ENCODE peak calls at places on chromosome 1, in four cellular contexts. O is HCT116, E is K562, T is GM12878. H is an unnamed sample.

GRCh38 chr1:51290489-51290847 is 39.9 kb downstream of the TTC39A start:
- DNase-seq in E (no peak), T (no peak), O (no peak), H (no peak)

GRCh38 chr1:241362350-241362749 is 5.3 kb upstream of the RGS7 start:
- DNase-seq in E (no peak), O (no peak), T (no peak), H (no peak)

GRCh38 chr1:30478799-30479198 is 244.6 kb downstream of the MATN1 start:
- DNase-seq in O (no peak), E (no peak), T (no peak), H (no peak)

GRCh38 chr1:211713231-211713630 is 37.8 kb upstream of the NEK2 start:
- DNase-seq in T (no peak), E (no peak), O (no peak), H (no peak)

GRCh38 chr1:63326473-63327380 is 4.4 kb downstream of the FOXD3 start:
- DNase-seq in T (no peak), E (no peak), O (no peak), H (peak)

GRCh38 chr1:220786337-220787068 is at the start of gene MTARC1:
- DNase-seq in O (no peak), E (no peak), T (no peak), H (peak)

GRCh38 chr1:162922196-162922595 is 61.2 kb upstream of the CCDC190 start:
- DNase-seq in E (no peak), O (no peak), T (no peak), H (no peak)

GRCh38 chr1:214660190-214660589 is 57.2 kb downstream of the CENPF start:
- DNase-seq in T (no peak), O (no peak), E (no peak), H (no peak)

GRCh38 chr1:1318131-1318652 is 6.3 kb downstream of the INTS11 start:
- DNase-seq in O (peak), E (no peak), T (no peak), H (no peak)

GRCh38 chr1:28507646-28508434 is 2.0 kb downstream of the RCC1 start:
- DNase-seq in O (no peak), T (no peak), E (no peak), H (no peak)

GRCh38 chr1:7707527-7707926 is 63.6 kb upstream of the VAMP3 start:
- DNase-seq in O (no peak), E (no peak), T (no peak), H (no peak)

GRCh38 chr1:183319051-183319450 is 99.1 kb downstream of the NMNAT2 start:
- DNase-seq in E (no peak), O (no peak), T (no peak), H (no peak)

GRCh38 chr1:9084883-9085282 is 15.4 kb upstream of the SLC2A5 start:
- DNase-seq in E (no peak), T (no peak), O (no peak), H (no peak)

GRCh38 chr1:12170263-12170671 is 3.5 kb downstream of the TNFRSF1B start:
- DNase-seq in O (no peak), T (no peak), E (no peak), H (no peak)

GRCh38 chr1:50917128-50917795 is 42.8 kb downstream of the FAF1 start:
- DNase-seq in O (no peak), E (no peak), T (peak), H (no peak)

GRCh38 chr1:51525295-51525694 is 6.2 kb upstream of the EPS15 start:
- DNase-seq in O (no peak), E (no peak), T (no peak), H (no peak)

GRCh38 chr1:98351506-98352038 is 309.9 kb upstream of the SNX7 start:
- DNase-seq in O (no peak), T (no peak), E (no peak), H (no peak)

GRCh38 chr1:46533179-46533864 is 18.1 kb downstream of the KNCN start:
- DNase-seq in T (no peak), O (no peak), E (no peak), H (peak)

GRCh38 chr1:185595835-185596667 is 138.1 kb upstream of the HMCN1 start:
- DNase-seq in T (peak), E (peak), O (peak), H (peak)

DNA sequence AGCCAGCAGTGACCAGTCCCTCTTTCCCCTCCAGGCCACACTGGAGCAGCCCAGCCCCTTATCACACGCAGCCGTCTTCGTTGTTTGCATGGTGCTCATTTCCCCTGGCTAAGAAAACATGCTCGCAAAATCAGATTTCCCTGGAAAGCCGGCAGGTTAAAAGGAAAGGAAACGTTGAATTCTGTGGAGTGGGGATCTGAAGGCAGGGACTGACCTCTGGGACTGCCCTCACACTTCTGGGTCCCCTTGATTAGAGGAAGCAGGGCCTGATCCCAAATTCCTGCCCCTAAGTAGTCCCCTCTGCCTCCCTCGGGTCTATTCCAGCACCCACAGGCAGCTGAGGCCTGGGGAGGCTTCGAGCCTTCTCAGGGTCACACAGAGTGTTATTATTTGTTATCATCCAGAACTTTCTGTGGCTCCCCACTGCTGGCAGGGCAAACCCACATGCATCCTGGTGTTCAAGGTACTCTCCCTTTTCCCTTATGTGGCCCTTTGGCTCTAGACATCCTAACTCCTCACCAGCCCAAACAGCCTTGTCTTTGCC is 125.2 kb upstream of the ZBTB40 start:
- DNase-seq in T (no peak), O (no peak), E (no peak), H (no peak)
- TF ChIP-seq ZBTB33 in T (no peak), O (no peak), E (no peak), H (no peak)

GRCh38 chr1:232594018-232594502 is 35.9 kb downstream of the SIPA1L2 start:
- DNase-seq in E (no peak), O (no peak), T (no peak), H (no peak)
- TF ChIP-seq POLR2AphosphoS5 in E (no peak), O (no peak), T (no peak), H (no peak)

GRCh38 chr1:200958597-200958996 is 63.9 kb downstream of the INAVA start:
- DNase-seq in O (no peak), E (no peak), T (no peak), H (no peak)
- TF ChIP-seq ZBTB33 in O (no peak), E (no peak), T (no peak), H (no peak)

GRCh38 chr1:182149411-182149965 is 88.0 kb upstream of the ZNF648 start:
- DNase-seq in O (no peak), E (peak), T (no peak), H (no peak)
- TF ChIP-seq POLR2AphosphoS5 in O (no peak), E (no peak), T (no peak), H (no peak)

DNA sequence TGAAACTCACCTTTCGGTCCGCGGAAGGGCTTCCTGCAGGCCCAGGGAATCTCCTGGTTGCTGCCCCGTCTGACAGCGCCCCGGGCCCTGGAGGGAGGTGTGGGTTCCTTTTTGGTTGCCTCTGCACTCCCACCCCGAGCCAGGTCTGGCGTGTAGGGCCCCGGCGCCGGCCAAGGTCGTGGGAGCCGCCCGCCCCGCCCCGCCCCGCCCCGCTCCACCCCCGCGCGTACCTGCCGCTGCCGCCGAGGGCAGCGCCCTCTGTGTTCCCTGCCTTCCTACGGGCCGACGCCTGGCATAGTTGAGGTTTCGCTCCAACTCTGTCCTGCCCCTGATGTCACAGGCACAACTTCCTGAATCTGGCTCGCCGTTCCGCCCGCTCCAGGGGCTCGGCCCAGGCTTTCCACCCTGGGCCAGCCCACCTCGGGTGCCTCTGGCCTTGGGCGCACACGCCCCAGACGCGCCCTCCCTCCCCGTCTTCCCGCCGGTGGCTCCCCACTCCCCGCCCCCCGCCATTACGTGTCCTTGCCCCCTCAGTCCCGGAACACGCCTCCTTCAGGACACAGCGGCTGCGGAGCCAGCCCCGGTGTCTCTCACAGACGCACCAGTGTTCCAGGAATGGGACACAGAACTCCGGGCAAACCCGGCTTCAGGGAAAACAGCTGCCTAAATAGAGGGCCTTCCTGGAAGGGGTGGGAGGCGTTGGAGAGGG is at the start of gene KIAA0040:
- DNase-seq in T (no peak), O (peak), E (peak), H (peak)
- TF ChIP-seq ZBTB33 in T (no peak), O (no peak), E (no peak), H (no peak)

H was measured in SK-N-SH.